ENCODE peak calls at places on chromosomes 16 and 17, in nine cellular contexts. O, C, S, X, N, R, I, A and K are unnamed samples.

GRCh38 chr17:69084911-69085310 is 24.2 kb upstream of the ABCA9 start:
- DNase-seq in O (no peak), C (no peak), S (peak), X (no peak), N (no peak), R (no peak), I (no peak), A (no peak), K (no peak)

GRCh38 chr16:58970775-58971174 is 236.7 kb upstream of the GOT2 start:
- DNase-seq in O (peak), C (no peak), S (no peak), X (no peak), N (no peak), R (no peak), I (no peak), A (peak), K (no peak)

GRCh38 chr17:39662551-39663339 is 2.4 kb upstream of the TCAP start:
- DNase-seq in O (no peak), C (no peak), S (no peak), X (no peak), N (no peak), R (no peak), I (no peak), A (no peak), K (no peak)

GRCh38 chr16:78257376-78257728 is 157.9 kb downstream of the WWOX start:
- DNase-seq in O (no peak), C (no peak), S (peak), X (no peak), N (no peak), R (no peak), I (no peak), A (no peak), K (no peak)

GRCh38 chr16:65641693-65642289 is 519.9 kb upstream of the CDH11 start:
- DNase-seq in O (no peak), C (no peak), S (no peak), X (no peak), N (no peak), R (no peak), I (no peak), A (no peak), K (no peak)

GRCh38 chr17:66652840-66653507 is 181.9 kb upstream of the CACNG5 start:
- DNase-seq in O (peak), C (no peak), S (no peak), X (no peak), N (no peak), R (no peak), I (no peak), A (no peak), K (no peak)

GRCh38 chr17:36525113-36525512 is 9.6 kb downstream of the MYO19 start:
- DNase-seq in O (no peak), C (no peak), S (no peak), X (no peak), N (peak), R (no peak), I (no peak), A (no peak), K (no peak)

GRCh38 chr17:60151355-60151754 is 1.6 kb downstream of the CA4 start:
- DNase-seq in O (no peak), C (no peak), S (no peak), X (no peak), N (no peak), R (no peak), I (no peak), A (no peak), K (no peak)

GRCh38 chr16:87054856-87055255 is 262.3 kb downstream of the C16orf95 start:
- DNase-seq in O (no peak), C (no peak), S (no peak), X (no peak), N (peak), R (no peak), I (no peak), A (no peak), K (no peak)

GRCh38 chr16:2966803-2967184 is 2.4 kb upstream of the PAQR4 start:
- DNase-seq in O (no peak), C (no peak), S (peak), X (no peak), N (no peak), R (no peak), I (no peak), A (no peak), K (no peak)

GRCh38 chr17:34816806-34817205 is 144.5 kb downstream of the CCT6B start:
- DNase-seq in O (no peak), C (no peak), S (peak), X (no peak), N (no peak), R (no peak), I (no peak), A (no peak), K (no peak)

GRCh38 chr16:2027024-2028010 is 615 bp downstream of the NHERF2 start:
- DNase-seq in O (peak), C (peak), S (peak), X (no peak), N (no peak), R (no peak), I (no peak), A (no peak), K (no peak)

GRCh38 chr17:47229535-47230443 is 20.6 kb downstream of the MYL4 start:
- DNase-seq in O (peak), C (peak), S (peak), X (peak), N (peak), R (peak), I (peak), A (peak), K (peak)

GRCh38 chr17:78127240-78127887 is 1.2 kb downstream of the TMC6 start:
- DNase-seq in O (no peak), C (no peak), S (peak), X (no peak), N (peak), R (no peak), I (peak), A (no peak), K (no peak)

GRCh38 chr16:74654536-74654935 is 12.1 kb downstream of the RFWD3 start:
- DNase-seq in O (no peak), C (no peak), S (peak), X (no peak), N (no peak), R (no peak), I (no peak), A (no peak), K (no peak)

GRCh38 chr16:25084797-25085196 is 26.7 kb upstream of the LCMT1 start:
- DNase-seq in O (no peak), C (no peak), S (no peak), X (no peak), N (no peak), R (no peak), I (no peak), A (no peak), K (no peak)

GRCh38 chr17:30256756-30257506 is 21.4 kb upstream of the SLC6A4 start:
- DNase-seq in O (peak), C (no peak), S (no peak), X (no peak), N (no peak), R (no peak), I (no peak), A (peak), K (no peak)

GRCh38 chr17:17358060-17358751 is 55.0 kb downstream of the NT5M start:
- DNase-seq in O (no peak), C (no peak), S (no peak), X (no peak), N (peak), R (no peak), I (no peak), A (no peak), K (no peak)

GRCh38 chr16:65062736-65063583 is 58.9 kb downstream of the CDH11 start:
- DNase-seq in O (no peak), C (no peak), S (no peak), X (no peak), N (no peak), R (no peak), I (no peak), A (peak), K (no peak)

GRCh38 chr17:40068917-40069750 is 6.4 kb downstream of the THRA start:
- DNase-seq in O (peak), C (peak), S (peak), X (peak), N (peak), R (peak), I (peak), A (peak), K (peak)

GRCh38 chr16:9437115-9437514 is 345.7 kb downstream of the HAPSTR1 start:
- DNase-seq in O (peak), C (no peak), S (peak), X (no peak), N (no peak), R (no peak), I (peak), A (no peak), K (no peak)

GRCh38 chr17:29215174-29215573 is 31.5 kb upstream of the CRYBA1 start:
- DNase-seq in O (no peak), C (no peak), S (no peak), X (no peak), N (peak), R (no peak), I (no peak), A (no peak), K (no peak)

GRCh38 chr17:31573047-31573446 is 181.6 kb downstream of the RAB11FIP4 start:
- DNase-seq in O (no peak), C (no peak), S (peak), X (no peak), N (no peak), R (no peak), I (no peak), A (no peak), K (no peak)

GRCh38 chr17:37399404-37399803 is 7.2 kb downstream of the ACACA start:
- DNase-seq in O (no peak), C (no peak), S (no peak), X (no peak), N (no peak), R (no peak), I (no peak), A (no peak), K (no peak)

GRCh38 chr17:954431-955164 is 25.0 kb downstream of the NXN start:
- DNase-seq in O (peak), C (no peak), S (no peak), X (no peak), N (no peak), R (no peak), I (no peak), A (no peak), K (no peak)

GRCh38 chr16:1147027-1147426 is 5.9 kb upstream of the CACNA1H start:
- DNase-seq in O (no peak), C (no peak), S (no peak), X (no peak), N (no peak), R (no peak), I (no peak), A (no peak), K (no peak)

GRCh38 chr16:87347932-87348615 is 30.9 kb upstream of the C16orf95 start:
- DNase-seq in O (no peak), C (no peak), S (no peak), X (no peak), N (no peak), R (no peak), I (no peak), A (no peak), K (no peak)

GRCh38 chr17:45313927-45314760 is 2.7 kb downstream of the MAP3K14 start:
- DNase-seq in O (no peak), C (no peak), S (no peak), X (no peak), N (no peak), R (no peak), I (no peak), A (no peak), K (no peak)

GRCh38 chr16:278863-279366 is 1.5 kb upstream of the ARHGDIG start:
- DNase-seq in O (no peak), C (peak), S (peak), X (no peak), N (no peak), R (no peak), I (peak), A (no peak), K (peak)

GRCh38 chr17:64218066-64218465 is 45.0 kb downstream of the TEX2 start:
- DNase-seq in O (no peak), C (no peak), S (no peak), X (no peak), N (no peak), R (no peak), I (no peak), A (no peak), K (no peak)

GRCh38 chr17:17343160-17343735 is 40.1 kb downstream of the NT5M start:
- DNase-seq in O (no peak), C (no peak), S (no peak), X (no peak), N (peak), R (no peak), I (no peak), A (no peak), K (no peak)

DNA sequence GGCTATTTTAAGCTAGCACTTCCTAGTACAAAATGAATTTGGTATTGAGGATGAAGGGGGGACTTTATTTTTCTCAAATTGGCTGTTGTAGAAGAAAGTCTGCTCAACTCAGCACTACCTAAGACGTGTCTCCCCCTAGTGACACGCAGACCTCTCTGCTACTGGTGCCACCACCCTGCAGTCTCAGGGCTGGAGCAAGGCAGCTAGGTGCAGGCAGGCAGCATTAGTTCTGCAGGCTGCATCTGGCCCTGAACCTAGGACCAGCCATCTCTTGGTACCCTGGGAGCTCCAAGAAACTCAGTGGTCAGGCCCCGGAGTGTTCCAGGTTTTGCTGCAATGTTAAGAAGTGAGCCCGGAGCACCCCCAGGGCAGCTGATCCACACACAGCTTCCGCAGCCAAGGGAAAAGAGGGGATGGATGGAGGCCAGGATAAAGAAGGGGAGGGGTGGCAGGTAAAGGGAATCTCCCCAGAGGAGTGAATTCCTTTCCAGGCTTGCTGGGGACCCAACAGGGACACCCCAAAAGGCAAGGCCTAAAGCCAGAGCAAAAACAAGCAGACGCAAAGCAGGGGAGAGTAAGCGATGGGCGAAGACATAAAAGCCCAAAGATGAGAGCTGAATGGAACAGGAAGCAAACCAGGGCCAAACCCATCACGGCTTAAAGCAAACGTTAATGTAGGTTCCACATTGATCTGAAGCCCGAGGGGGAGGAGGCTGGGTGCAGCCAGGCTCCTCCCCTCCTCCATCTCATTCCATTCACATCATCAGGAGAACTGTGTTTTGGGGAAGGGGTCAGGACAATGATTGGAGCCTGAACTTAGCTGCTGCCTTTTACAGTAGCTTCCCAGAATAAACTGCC is 200.5 kb downstream of the ZFHX3 start:
- DNase-seq in O (peak), C (peak), S (peak), X (no peak), N (peak), R (no peak), I (peak), A (no peak), K (no peak)
- TF ChIP-seq CTCF in O (peak), C (peak), S (peak), X (no peak), N (no peak), R (peak), I (peak), A (peak), K (peak)

GRCh38 chr17:10200645-10201044 is 2.2 kb upstream of the GAS7 start:
- DNase-seq in O (no peak), C (no peak), S (no peak), X (no peak), N (no peak), R (no peak), I (no peak), A (no peak), K (no peak)

GRCh38 chr17:10197721-10198508 is 491 bp downstream of the GAS7 start:
- DNase-seq in O (no peak), C (no peak), S (peak), X (no peak), N (no peak), R (no peak), I (no peak), A (no peak), K (no peak)

GRCh38 chr17:10200016-10200415 is 1.6 kb upstream of the GAS7 start:
- DNase-seq in O (no peak), C (no peak), S (no peak), X (no peak), N (no peak), R (no peak), I (no peak), A (no peak), K (no peak)

GRCh38 chr17:10198509-10199249 is at the start of gene GAS7:
- DNase-seq in O (no peak), C (no peak), S (peak), X (no peak), N (peak), R (no peak), I (no peak), A (no peak), K (no peak)

GRCh38 chr17:10201680-10202079 is 3.3 kb upstream of the GAS7 start:
- DNase-seq in O (no peak), C (no peak), S (no peak), X (no peak), N (no peak), R (no peak), I (no peak), A (no peak), K (no peak)
- H3K4me3 ChIP-seq in O (no peak), C (no peak), S (no peak), X (no peak), N (no peak), R (no peak), I (no peak), A (no peak), K (no peak)

GRCh38 chr16:88605186-88606145 is 32.9 kb upstream of the IL17C start:
- DNase-seq in O (no peak), C (no peak), S (no peak), X (no peak), N (no peak), R (no peak), I (no peak), A (no peak), K (no peak)
- TF ChIP-seq CTCF in O (no peak), C (no peak), S (no peak), X (no peak), N (no peak), R (no peak), I (no peak), A (no peak), K (no peak)

GRCh38 chr17:75925103-75925502 is 15.7 kb downstream of the FBF1 start:
- DNase-seq in O (no peak), C (no peak), S (no peak), X (no peak), N (no peak), R (no peak), I (no peak), A (no peak), K (no peak)
- H3K4me3 ChIP-seq in O (no peak), C (no peak), S (no peak), X (no peak), N (no peak), R (no peak), I (no peak), A (no peak), K (no peak)

DNA sequence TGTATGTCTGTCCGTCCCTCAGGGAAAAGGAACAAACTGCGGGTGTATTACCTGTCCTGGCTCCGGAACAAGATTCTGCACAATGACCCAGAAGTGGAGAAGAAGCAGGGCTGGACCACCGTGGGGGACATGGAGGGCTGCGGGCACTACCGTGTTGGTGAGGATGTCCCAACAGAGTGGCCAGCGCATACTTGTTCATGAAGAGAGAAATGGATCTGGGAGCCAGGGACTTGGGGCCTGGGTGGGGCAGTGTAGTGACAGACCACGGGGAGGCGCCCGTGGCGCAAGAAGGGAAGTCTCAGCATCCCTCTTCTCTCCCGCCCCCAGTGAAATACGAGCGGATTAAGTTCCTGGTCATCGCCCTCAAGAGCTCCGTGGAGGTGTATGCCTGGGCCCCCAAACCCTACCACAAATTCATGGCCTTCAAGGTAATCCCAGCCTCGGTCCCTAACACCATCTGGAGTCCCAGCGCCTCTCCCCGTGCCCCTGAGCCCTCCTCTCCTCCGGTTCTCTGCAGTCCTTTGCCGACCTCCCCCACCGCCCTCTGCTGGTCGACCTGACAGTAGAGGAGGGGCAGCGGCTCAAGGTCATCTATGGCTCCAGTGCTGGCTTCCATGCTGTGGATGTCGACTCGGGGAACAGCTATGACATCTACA is 3.5 kb upstream of the C17orf107 start:
- DNase-seq in O (no peak), C (no peak), S (peak), X (no peak), N (no peak), R (no peak), I (peak), A (no peak), K (no peak)
- TF ChIP-seq CTCF in O (peak), C (no peak), S (peak), X (no peak), N (no peak), R (no peak), I (peak), A (peak), K (no peak)

GRCh38 chr17:7576432-7576937 is 3.0 kb upstream of the CD68 start:
- DNase-seq in O (no peak), C (no peak), S (no peak), X (no peak), N (no peak), R (no peak), I (no peak), A (no peak), K (no peak)

GRCh38 chr17:7580631-7581554 is 1.5 kb downstream of the CD68 start:
- DNase-seq in O (no peak), C (no peak), S (no peak), X (no peak), N (peak), R (no peak), I (peak), A (no peak), K (no peak)

GRCh38 chr17:7579839-7580630 is 597 bp downstream of the CD68 start:
- DNase-seq in O (no peak), C (no peak), S (no peak), X (no peak), N (no peak), R (no peak), I (no peak), A (no peak), K (no peak)

GRCh38 chr17:7577327-7578199 is 1.9 kb upstream of the CD68 start:
- DNase-seq in O (no peak), C (no peak), S (no peak), X (no peak), N (no peak), R (no peak), I (no peak), A (no peak), K (no peak)

GRCh38 chr17:7579001-7579838 is at the start of gene CD68:
- DNase-seq in O (peak), C (no peak), S (no peak), X (peak), N (peak), R (peak), I (peak), A (peak), K (peak)
- H3K4me3 ChIP-seq in O (peak), C (peak), S (no peak), X (peak), N (no peak), R (peak), I (peak), A (peak), K (no peak)

DNA sequence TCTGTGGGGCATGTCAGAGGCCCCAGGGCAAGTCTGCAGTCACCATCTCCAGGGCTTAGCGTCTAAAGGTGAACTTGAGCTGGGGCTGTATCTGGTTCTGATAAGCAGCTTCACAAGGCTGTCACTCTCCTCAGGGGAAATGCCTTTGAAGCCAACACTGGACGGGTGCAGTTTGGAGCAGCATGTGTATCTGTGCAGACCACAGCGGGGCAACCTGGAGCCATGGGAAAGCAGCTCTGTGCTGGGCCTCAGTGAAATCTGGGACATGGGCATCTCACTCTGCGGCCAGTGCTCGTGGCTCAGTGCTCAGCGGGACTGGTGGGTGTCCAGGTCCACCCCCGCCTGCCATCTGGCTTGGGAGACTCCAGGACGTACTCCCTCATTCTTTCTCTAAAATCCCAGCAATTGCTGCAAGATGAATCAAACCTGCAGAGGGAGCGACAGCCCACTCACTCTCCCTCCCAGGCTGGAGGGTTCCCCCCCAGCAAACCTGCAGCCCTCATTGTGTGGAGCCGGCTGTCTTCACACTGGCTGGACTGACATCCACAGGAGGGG is 63.5 kb downstream of the PRMT7 start:
- DNase-seq in O (no peak), C (peak), S (no peak), X (no peak), N (no peak), R (no peak), I (peak), A (no peak), K (no peak)
- TF ChIP-seq CTCF in O (no peak), C (no peak), S (no peak), X (no peak), N (no peak), R (no peak), I (no peak), A (no peak), K (no peak)

GRCh38 chr16:57643166-57643813 is 14.9 kb downstream of the ADGRG1 start:
- DNase-seq in O (peak), C (no peak), S (no peak), X (no peak), N (no peak), R (no peak), I (no peak), A (peak), K (no peak)
- H3K4me3 ChIP-seq in O (no peak), C (no peak), S (no peak), X (no peak), N (no peak), R (no peak), I (no peak), A (no peak), K (no peak)